ENCODE peak calls at places on chromosome 18, in six cellular contexts. G, M, T, W, L and Z are unnamed samples.
A peak's percentile ranks its signal among the peaks of the same experiment; 100 is the strongest.

GRCh38 chr18:77068321-77068841 is 64.2 kb downstream of the MBP start:
- DNase-seq in W (no peak), G (no peak), M (peak; percentile 51), T (no peak), L (peak; percentile 65), Z (no peak)

GRCh38 chr18:28767781-28768211 is 590.9 kb upstream of the CDH2 start:
- DNase-seq in L (peak; percentile 44), G (no peak), T (no peak), M (no peak), W (no peak), Z (no peak)

GRCh38 chr18:63899206-63899605 is 8.6 kb upstream of the SERPINB10 start:
- DNase-seq in T (no peak), W (no peak), L (no peak), G (no peak), M (no peak), Z (no peak)

GRCh38 chr18:75107931-75108276 is 101.0 kb downstream of the PTGR3 start:
- DNase-seq in M (no peak), L (no peak), G (no peak), W (no peak), T (no peak), Z (peak; percentile 2)

GRCh38 chr18:23012249-23012648 is 79.1 kb downstream of the RBBP8 start:
- DNase-seq in L (no peak), G (no peak), W (no peak), T (no peak), M (no peak), Z (no peak)

GRCh38 chr18:62288669-62289016 is 36.5 kb upstream of the TNFRSF11A start:
- DNase-seq in T (peak; percentile 81), M (peak; percentile 26), L (no peak), W (no peak), G (no peak), Z (no peak)

GRCh38 chr18:44937985-44938384 is 257.3 kb downstream of the SETBP1 start:
- DNase-seq in M (no peak), L (no peak), G (no peak), T (no peak), W (no peak), Z (peak; percentile 29)

GRCh38 chr18:28594034-28594433 is 417.1 kb upstream of the CDH2 start:
- DNase-seq in G (no peak), T (no peak), L (peak; percentile 88), M (no peak), W (no peak), Z (no peak)

GRCh38 chr18:22006458-22006857 is 162.9 kb upstream of the GATA6 start:
- DNase-seq in T (no peak), W (no peak), G (no peak), M (no peak), L (no peak), Z (no peak)

GRCh38 chr18:13416848-13417247 is 198.3 kb downstream of the LDLRAD4 start:
- DNase-seq in T (peak; percentile 54), M (no peak), G (no peak), L (no peak), W (no peak), Z (no peak)

GRCh38 chr18:40380657-40381441 is 1574.2 kb upstream of the PIK3C3 start:
- DNase-seq in T (no peak), G (no peak), W (no peak), L (peak; percentile 40), M (no peak), Z (no peak)

GRCh38 chr18:28174181-28174906 is 2.6 kb downstream of the CDH2 start:
- DNase-seq in W (no peak), T (no peak), G (no peak), L (no peak), M (no peak), Z (no peak)

GRCh38 chr18:50560681-50561629 is 1.1 kb downstream of the MAPK4 start:
- DNase-seq in T (no peak), W (no peak), G (no peak), M (no peak), L (no peak), Z (peak; percentile 44)

GRCh38 chr18:471701-472100 is 28.8 kb downstream of the COLEC12 start:
- DNase-seq in T (no peak), W (no peak), M (no peak), G (no peak), L (no peak), Z (no peak)

GRCh38 chr18:28767201-28767600 is 590.3 kb upstream of the CDH2 start:
- DNase-seq in L (no peak), G (no peak), T (no peak), W (no peak), M (no peak), Z (no peak)